ENCODE peak calls at places on chromosomes 4 and X, in four cellular contexts. E is GM23338, G is neural progenitor cell, K is PC-3. L is an unnamed sample.

GRCh38 chrX:3518870-3519269 is 172.4 kb upstream of the MXRA5 start:
- DNase-seq in G (no peak), E (no peak), K (peak; percentile 77), L (peak; percentile 95)

GRCh38 chr4:189385098-189385497 is 555.6 kb upstream of the FRG1 start:
- DNase-seq in E (no peak), K (no peak), G (no peak), L (no peak)

GRCh38 chrX:153649915-153650782 is 3.1 kb downstream of the DUSP9 start:
- DNase-seq in E (no peak), G (no peak), K (no peak), L (no peak)

GRCh38 chr4:38237139-38237538 is 276.9 kb downstream of the PTTG2 start:
- DNase-seq in G (no peak), K (peak; percentile 80), E (peak; percentile 3), L (peak; percentile 89)

GRCh38 chr4:1578968-1579833 is 104.9 kb downstream of the FAM53A start:
- DNase-seq in E (peak; percentile 68), G (peak; percentile 85), K (peak; percentile 69), L (peak; percentile 96)

GRCh38 chr4:133484287-133484686 is 335.2 kb downstream of the PCDH10 start:
- DNase-seq in G (no peak), E (no peak), K (peak; percentile 24), L (no peak)

GRCh38 chr4:39181520-39181904 is 817 bp upstream of the WDR19 start:
- DNase-seq in E (no peak), G (no peak), K (no peak), L (no peak)

GRCh38 chr4:116923389-116923788 is 162.0 kb downstream of the TRAM1L1 start:
- DNase-seq in K (no peak), G (no peak), E (no peak), L (no peak)

GRCh38 chr4:127071443-127071842 is 561.3 kb upstream of the INTU start:
- DNase-seq in E (no peak), K (no peak), G (no peak), L (no peak)

GRCh38 chr4:160701671-160702070 is 1462.1 kb downstream of the FSTL5 start:
- DNase-seq in G (no peak), K (no peak), E (no peak), L (no peak)

GRCh38 chr4:48906283-48907173 is at the start of gene OCIAD2:
- DNase-seq in G (peak; percentile 85), K (peak; percentile 66), E (peak; percentile 95), L (peak; percentile 61)

GRCh38 chr4:75054089-75054488 is 121.2 kb downstream of the PARM1 start:
- DNase-seq in K (no peak), G (no peak), E (no peak), L (no peak)

GRCh38 chr4:85780664-85781063 is 305.7 kb downstream of the ARHGAP24 start:
- DNase-seq in G (no peak), K (no peak), E (no peak), L (peak; percentile 69)

GRCh38 chr4:121049072-121049599 is 23.2 kb downstream of the NDNF start:
- DNase-seq in G (no peak), K (peak; percentile 30), E (no peak), L (no peak)

GRCh38 chrX:9595131-9595530 is 130.3 kb downstream of the TBL1X start:
- DNase-seq in K (no peak), E (peak; percentile 21), G (no peak), L (peak; percentile 43)

GRCh38 chr4:175330652-175331051 is 412.5 kb downstream of the ADAM29 start:
- DNase-seq in G (no peak), E (no peak), K (peak; percentile 56), L (peak; percentile 43)

GRCh38 chr4:173913496-173913895 is 370.0 kb downstream of the FBXO8 start:
- DNase-seq in E (no peak), G (no peak), K (no peak), L (no peak)

GRCh38 chr4:1614854-1615595 is 69.1 kb downstream of the FAM53A start:
- DNase-seq in E (no peak), G (no peak), K (peak; percentile 71), L (no peak)

GRCh38 chr4:70802923-70803605 is 36.6 kb downstream of the GRSF1 start:
- DNase-seq in E (no peak), K (peak; percentile 54), G (no peak), L (no peak)

GRCh38 chrX:84724576-84724975 is 222.3 kb upstream of the HDX start:
- DNase-seq in G (peak; percentile 18), K (no peak), E (no peak), L (no peak)

GRCh38 chrX:12080265-12080664 is 58.0 kb upstream of the FRMPD4 start:
- DNase-seq in K (peak; percentile 71), E (peak; percentile 72), G (peak; percentile 52), L (peak; percentile 25)

GRCh38 chrX:72392816-72393800 is 87.4 kb upstream of the CITED1 start:
- DNase-seq in K (peak; percentile 63), G (peak; percentile 55), E (no peak), L (no peak)

GRCh38 chr4:84286048-84286447 is 213.0 kb downstream of the NKX6-1 start:
- DNase-seq in E (peak; percentile 49), K (no peak), G (no peak), L (no peak)

GRCh38 chrX:74492720-74493201 is 71.5 kb downstream of the SLC16A2 start:
- DNase-seq in E (peak; percentile 66), G (peak; percentile 65), K (no peak), L (no peak)

GRCh38 chr4:33323393-33323792 is 2603.2 kb downstream of the PCDH7 start:
- DNase-seq in E (no peak), K (peak; percentile 31), G (no peak), L (no peak)

GRCh38 chrX:72018277-72019112 is 107.8 kb downstream of the NHSL2 start:
- DNase-seq in K (peak; percentile 91), E (peak; percentile 80), G (peak; percentile 89), L (peak; percentile 93)

GRCh38 chr4:186227221-186227620 is at the start of gene KLKB1:
- DNase-seq in E (no peak), G (no peak), K (no peak), L (no peak)

GRCh38 chr4:56241500-56241899 is 145.8 kb downstream of the AASDH start:
- DNase-seq in K (no peak), G (no peak), E (no peak), L (no peak)
- H3K4me2 ChIP-seq in K (no peak overlapping the region), G (no peak overlapping the region), E (no peak overlapping the region), L (no peak overlapping the region)

GRCh38 chr4:80012291-80012690 is 60.7 kb downstream of the ANTXR2 start:
- DNase-seq in G (no peak), K (no peak), E (no peak), L (no peak)

GRCh38 chr4:80015407-80016189 is 57.4 kb downstream of the ANTXR2 start:
- DNase-seq in G (no peak), E (no peak), K (no peak), L (no peak)

GRCh38 chr4:80016506-80016905 is 56.5 kb downstream of the ANTXR2 start:
- DNase-seq in G (no peak), E (no peak), K (no peak), L (peak; percentile 45)

GRCh38 chr4:80017125-80017854 is 55.7 kb downstream of the ANTXR2 start:
- DNase-seq in K (peak; percentile 91), G (no peak), E (no peak), L (peak; percentile 83)

GRCh38 chr4:80014531-80014930 is 58.5 kb downstream of the ANTXR2 start:
- DNase-seq in E (no peak), K (no peak), G (no peak), L (no peak)
- H3F3A ChIP-seq in E (no peaks in the 10 kb centered on the region), K (peaks cover 5% of the 10 kb centered on the region), G (no peaks in the 10 kb centered on the region), L (peaks cover 54% of the 10 kb centered on the region)

DNA sequence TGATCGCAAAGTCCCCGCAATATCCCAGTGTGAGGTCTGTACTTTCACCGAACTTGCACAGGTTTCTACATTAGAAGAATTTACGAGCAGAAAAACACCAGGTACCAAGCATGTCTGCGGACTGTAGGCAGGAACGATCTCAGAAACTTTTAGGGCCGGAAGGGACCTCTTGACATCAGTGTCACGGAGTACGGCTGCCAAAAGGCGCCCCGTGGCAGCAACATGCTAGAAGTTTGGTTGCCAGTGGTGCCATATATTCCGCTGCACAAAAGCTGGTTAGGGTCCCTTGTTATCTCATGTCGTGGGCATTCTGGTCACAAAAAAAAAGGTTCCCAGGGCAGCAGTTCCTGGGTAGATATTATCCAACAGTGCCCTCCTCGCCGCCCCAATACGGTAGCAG is 61.0 kb upstream of the DCAF8L1 start:
- DNase-seq in G (no peak), E (no peak), K (no peak), L (no peak)
- H3K4me2 ChIP-seq in G (no peak overlapping the region), E (no peak overlapping the region), K (no peak overlapping the region), L (no peak overlapping the region)

GRCh38 chr4:81577392-81577791 is 105.7 kb upstream of the RASGEF1B start:
- DNase-seq in E (no peak), G (no peak), K (no peak), L (no peak)

DNA sequence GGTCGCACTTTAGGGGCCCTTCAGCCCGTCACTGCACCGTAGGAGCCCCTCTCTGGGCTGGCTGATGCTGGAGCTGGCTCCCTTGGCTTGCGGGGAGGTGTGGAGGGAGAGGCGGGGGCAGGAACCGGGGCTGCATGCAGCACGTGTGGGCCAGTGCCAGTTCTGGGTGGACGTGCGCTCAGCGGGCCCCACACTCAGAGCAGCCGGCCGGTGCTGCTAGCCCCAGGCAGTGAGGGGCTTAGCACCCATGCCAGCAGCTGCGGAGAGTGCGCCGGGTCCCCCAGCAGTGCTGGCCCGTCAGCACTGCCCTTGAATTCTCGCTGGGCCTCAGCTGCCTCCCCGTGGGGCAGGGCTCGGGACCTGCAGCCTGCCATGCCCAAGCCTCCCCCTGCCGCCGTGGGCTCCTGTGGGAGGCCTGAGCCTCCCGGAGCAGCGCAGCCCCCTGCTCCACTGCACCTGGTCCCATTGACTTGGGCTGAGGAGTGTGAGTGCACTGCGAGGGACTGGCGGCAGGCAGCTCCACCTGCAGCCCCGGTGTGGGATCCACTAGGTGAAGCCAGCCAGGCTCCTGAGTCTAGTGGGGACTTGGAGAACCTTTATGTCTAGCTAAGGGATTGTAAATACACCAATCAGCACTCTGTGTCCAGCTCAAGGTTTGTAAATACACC is 108.8 kb upstream of the RASGEF1B start:
- DNase-seq in G (no peak), E (no peak), K (no peak), L (no peak)
- H3F3A ChIP-seq in G (no peaks in the 10 kb centered on the region), E (no peaks in the 10 kb centered on the region), K (no peaks in the 10 kb centered on the region), L (no peaks in the 10 kb centered on the region)